ENCODE peak calls at places on chromosome 17, in seven cellular contexts. One of them, this sample, is unnamed. For H3K9me2 and H3K4me1, the result is how much of the 10 kb centered on the place peaks cover.

GRCh38 chr17:8300629-8301242 is 5.5 kb upstream of the SLC25A35 start:
- DNase-seq in MM.1S: peak
- DNase-seq in GM23338: peak
- DNase-seq in PC-3: peak
- DNase-seq in PC-9: peak
- DNase-seq in HCT116: peak
- DNase-seq in GM23248: peak
- DNase-seq in this sample: peak

GRCh38 chr17:8608001-8608400 is 22.5 kb downstream of the MYH10 start:
- DNase-seq in GM23338: no peak
- DNase-seq in MM.1S: no peak
- DNase-seq in PC-9: no peak
- DNase-seq in PC-3: no peak
- DNase-seq in HCT116: no peak
- DNase-seq in GM23248: no peak
- DNase-seq in this sample: no peak

GRCh38 chr17:41061969-41062368 is 2.1 kb upstream of the KRTAP2-3 start:
- DNase-seq in PC-9: no peak
- DNase-seq in GM23248: peak
- DNase-seq in HCT116: no peak
- DNase-seq in MM.1S: no peak
- DNase-seq in GM23338: no peak
- DNase-seq in PC-3: peak
- DNase-seq in this sample: no peak

GRCh38 chr17:78822552-78822951 is 18.1 kb downstream of the USP36 start:
- DNase-seq in GM23338: no peak
- DNase-seq in PC-9: no peak
- DNase-seq in PC-3: no peak
- DNase-seq in MM.1S: no peak
- DNase-seq in GM23248: peak
- DNase-seq in HCT116: no peak
- DNase-seq in this sample: peak

GRCh38 chr17:81253358-81254131 is 14.4 kb downstream of the NDUFAF8 start:
- DNase-seq in GM23248: peak
- DNase-seq in PC-3: peak
- DNase-seq in GM23338: no peak
- DNase-seq in MM.1S: no peak
- DNase-seq in HCT116: no peak
- DNase-seq in PC-9: peak
- DNase-seq in this sample: peak

GRCh38 chr17:4195306-4195705 is 52.3 kb downstream of the CYB5D2 start:
- DNase-seq in GM23338: no peak
- DNase-seq in MM.1S: no peak
- DNase-seq in PC-9: no peak
- DNase-seq in PC-3: no peak
- DNase-seq in HCT116: no peak
- DNase-seq in GM23248: peak
- DNase-seq in this sample: no peak

GRCh38 chr17:78806451-78806850 is 24.4 kb upstream of the CYTH1 start:
- DNase-seq in MM.1S: no peak
- DNase-seq in GM23248: no peak
- DNase-seq in HCT116: no peak
- DNase-seq in GM23338: no peak
- DNase-seq in PC-9: no peak
- DNase-seq in PC-3: peak
- DNase-seq in this sample: no peak

GRCh38 chr17:17812211-17813054 is 24.4 kb downstream of the SREBF1 start:
- DNase-seq in PC-9: peak
- DNase-seq in GM23338: peak
- DNase-seq in PC-3: peak
- DNase-seq in HCT116: no peak
- DNase-seq in MM.1S: peak
- DNase-seq in GM23248: peak
- DNase-seq in this sample: peak

GRCh38 chr17:79125503-79125902 is 50.9 kb downstream of the ENGASE start:
- DNase-seq in GM23338: no peak
- DNase-seq in PC-3: no peak
- DNase-seq in GM23248: no peak
- DNase-seq in HCT116: no peak
- DNase-seq in MM.1S: no peak
- DNase-seq in PC-9: no peak
- DNase-seq in this sample: no peak

GRCh38 chr17:60354223-60354622 is 37.7 kb downstream of the USP32 start:
- DNase-seq in HCT116: no peak
- DNase-seq in GM23248: peak
- DNase-seq in PC-3: peak
- DNase-seq in GM23338: no peak
- DNase-seq in PC-9: no peak
- DNase-seq in MM.1S: no peak
- DNase-seq in this sample: peak

GRCh38 chr17:17254026-17254425 is 17.1 kb upstream of the FLCN start:
- DNase-seq in PC-9: no peak
- DNase-seq in GM23338: no peak
- DNase-seq in MM.1S: no peak
- DNase-seq in HCT116: no peak
- DNase-seq in GM23248: peak
- DNase-seq in PC-3: no peak
- DNase-seq in this sample: no peak

GRCh38 chr17:81184596-81184995 is 18.6 kb upstream of the AATK start:
- DNase-seq in GM23338: peak
- DNase-seq in GM23248: no peak
- DNase-seq in HCT116: no peak
- DNase-seq in PC-3: no peak
- DNase-seq in PC-9: no peak
- DNase-seq in MM.1S: no peak
- DNase-seq in this sample: no peak

GRCh38 chr17:6374271-6374691 is 60.6 kb downstream of the AIPL1 start:
- DNase-seq in PC-9: peak
- DNase-seq in GM23248: no peak
- DNase-seq in HCT116: peak
- DNase-seq in GM23338: peak
- DNase-seq in MM.1S: no peak
- DNase-seq in PC-3: peak
- DNase-seq in this sample: peak

GRCh38 chr17:80103061-80103481 is 1.7 kb downstream of the GAA start:
- DNase-seq in PC-9: no peak
- DNase-seq in GM23338: no peak
- DNase-seq in GM23248: no peak
- DNase-seq in MM.1S: no peak
- DNase-seq in PC-3: no peak
- DNase-seq in HCT116: no peak
- DNase-seq in this sample: no peak

GRCh38 chr17:80892019-80892855 is 99.4 kb upstream of the CHMP6 start:
- DNase-seq in GM23338: no peak
- DNase-seq in MM.1S: no peak
- DNase-seq in PC-3: peak
- DNase-seq in HCT116: peak
- DNase-seq in PC-9: peak
- DNase-seq in GM23248: peak
- DNase-seq in this sample: peak

GRCh38 chr17:39920218-39921210 is 2.1 kb upstream of the GSDMB start:
- DNase-seq in GM23248: no peak
- DNase-seq in PC-3: no peak
- DNase-seq in PC-9: no peak
- DNase-seq in GM23338: peak
- DNase-seq in MM.1S: no peak
- DNase-seq in HCT116: no peak
- DNase-seq in this sample: peak

GRCh38 chr17:51032850-51033249 is 87.8 kb downstream of the SPAG9 start:
- DNase-seq in GM23338: no peak
- DNase-seq in PC-9: no peak
- DNase-seq in MM.1S: no peak
- DNase-seq in PC-3: peak
- DNase-seq in GM23248: peak
- DNase-seq in HCT116: no peak
- DNase-seq in this sample: no peak

GRCh38 chr17:18859256-18859655 is 1.3 kb downstream of the PRPSAP2 start:
- DNase-seq in MM.1S: no peak
- DNase-seq in GM23338: no peak
- DNase-seq in PC-9: no peak
- DNase-seq in GM23248: peak
- DNase-seq in HCT116: no peak
- DNase-seq in PC-3: peak
- DNase-seq in this sample: peak

GRCh38 chr17:54180919-54181318 is 358.2 kb downstream of the KIF2B start:
- DNase-seq in HCT116: no peak
- DNase-seq in GM23338: no peak
- DNase-seq in MM.1S: no peak
- DNase-seq in GM23248: no peak
- DNase-seq in PC-9: no peak
- DNase-seq in PC-3: no peak
- DNase-seq in this sample: no peak

GRCh38 chr17:59838196-59838911 is 54.4 kb downstream of the TUBD1 start:
- DNase-seq in PC-9: no peak
- DNase-seq in HCT116: no peak
- DNase-seq in MM.1S: no peak
- DNase-seq in GM23338: no peak
- DNase-seq in PC-3: peak
- DNase-seq in GM23248: peak
- DNase-seq in this sample: peak

GRCh38 chr17:8016632-8017424 is 14.4 kb downstream of the GUCY2D start:
- DNase-seq in MM.1S: peak
- DNase-seq in PC-9: peak
- DNase-seq in HCT116: no peak
- DNase-seq in GM23338: peak
- DNase-seq in GM23248: peak
- DNase-seq in PC-3: peak
- DNase-seq in this sample: peak

GRCh38 chr17:50686494-50687199 is 21.1 kb downstream of the ANKRD40 start:
- DNase-seq in MM.1S: no peak
- DNase-seq in GM23338: no peak
- DNase-seq in HCT116: peak
- DNase-seq in PC-3: peak
- DNase-seq in GM23248: peak
- DNase-seq in PC-9: peak
- DNase-seq in this sample: peak

DNA sequence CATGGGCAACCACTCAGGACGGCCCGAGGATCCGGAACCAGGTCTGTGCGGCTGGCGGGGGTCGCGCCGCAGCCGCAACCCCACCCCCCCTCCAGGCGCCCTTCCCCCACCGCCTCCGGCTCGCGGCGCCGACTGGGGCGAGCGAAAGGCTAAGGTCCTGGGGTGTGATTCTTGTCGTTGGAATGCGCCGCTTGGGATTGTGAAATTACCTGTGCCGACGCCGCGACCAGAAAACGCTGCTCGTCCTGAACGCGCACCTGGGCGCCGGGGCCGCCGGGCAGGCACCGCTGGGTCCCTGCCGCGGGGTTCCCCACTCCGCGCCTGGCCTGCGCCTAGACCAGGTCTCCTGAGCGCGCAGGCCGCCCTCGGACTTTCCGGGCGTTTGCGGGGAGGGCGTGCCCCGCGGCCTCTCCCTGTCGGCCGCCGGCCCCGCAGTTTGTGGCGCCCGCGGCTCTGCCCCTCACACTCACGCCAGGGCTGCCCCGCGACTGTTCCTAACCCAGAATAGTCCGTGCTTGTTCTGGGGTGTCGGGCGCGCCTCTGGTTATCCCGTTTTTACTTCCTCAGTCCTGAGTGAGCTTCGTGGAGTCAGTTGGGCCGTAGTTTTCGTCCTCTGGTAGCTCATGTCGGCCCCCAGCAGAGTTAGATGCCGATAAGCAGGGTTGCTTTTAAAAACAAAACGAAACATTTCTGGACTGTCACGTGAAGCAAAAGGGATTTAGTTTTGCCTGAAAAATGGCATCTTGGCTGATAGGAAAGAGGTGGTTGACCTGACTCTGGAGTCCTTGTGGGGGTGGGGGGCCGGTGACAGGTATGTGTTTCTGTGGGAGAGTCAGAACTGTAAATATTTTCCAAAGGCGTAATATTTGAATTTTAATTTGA is 147.3 kb downstream of the SPECC1 start:
- DNase-seq in GM23338: peak
- DNase-seq in PC-3: peak
- DNase-seq in GM23248: peak
- DNase-seq in MM.1S: peak
- DNase-seq in HCT116: peak
- DNase-seq in PC-9: peak
- DNase-seq in this sample: peak
- TF ChIP-seq EZH2 in GM23338: no peak
- TF ChIP-seq EZH2 in PC-3: no peak
- TF ChIP-seq EZH2 in GM23248: peak
- TF ChIP-seq EZH2 in MM.1S: no peak
- TF ChIP-seq EZH2 in HCT116: no peak
- TF ChIP-seq EZH2 in PC-9: no peak
- TF ChIP-seq EZH2 in this sample: no peak

GRCh38 chr17:58416396-58416795 is 938 bp downstream of the RNF43 start:
- DNase-seq in PC-3: no peak
- DNase-seq in HCT116: no peak
- DNase-seq in MM.1S: no peak
- DNase-seq in GM23338: no peak
- DNase-seq in PC-9: no peak
- DNase-seq in GM23248: no peak
- DNase-seq in this sample: no peak

GRCh38 chr17:58416937-58417299 is 416 bp downstream of the RNF43 start:
- DNase-seq in MM.1S: no peak
- DNase-seq in GM23248: no peak
- DNase-seq in GM23338: peak
- DNase-seq in PC-9: no peak
- DNase-seq in PC-3: no peak
- DNase-seq in HCT116: no peak
- DNase-seq in this sample: no peak

GRCh38 chr17:58420841-58421240 is 3.5 kb upstream of the RNF43 start:
- DNase-seq in GM23248: no peak
- DNase-seq in PC-9: no peak
- DNase-seq in HCT116: no peak
- DNase-seq in PC-3: no peak
- DNase-seq in MM.1S: no peak
- DNase-seq in GM23338: no peak
- DNase-seq in this sample: no peak

GRCh38 chr17:58417300-58418092 is at the start of gene RNF43:
- DNase-seq in HCT116: peak
- DNase-seq in MM.1S: peak
- DNase-seq in PC-9: peak
- DNase-seq in GM23338: peak
- DNase-seq in PC-3: peak
- DNase-seq in GM23248: peak
- DNase-seq in this sample: peak

GRCh38 chr17:58421711-58422110 is 4.4 kb upstream of the RNF43 start:
- DNase-seq in PC-9: no peak
- DNase-seq in HCT116: no peak
- DNase-seq in GM23248: no peak
- DNase-seq in GM23338: peak
- DNase-seq in PC-3: no peak
- DNase-seq in MM.1S: no peak
- DNase-seq in this sample: no peak
- H3K9me2 ChIP-seq in PC-9: under half
- H3K9me2 ChIP-seq in HCT116: under half
- H3K9me2 ChIP-seq in GM23248: under half
- H3K9me2 ChIP-seq in GM23338: under half
- H3K9me2 ChIP-seq in PC-3: under half
- H3K9me2 ChIP-seq in MM.1S: under half
- H3K9me2 ChIP-seq in this sample: under half

GRCh38 chr17:76497699-76497978 is 3.6 kb downstream of the RHBDF2 start:
- DNase-seq in MM.1S: no peak
- DNase-seq in GM23338: no peak
- DNase-seq in GM23248: no peak
- DNase-seq in PC-3: no peak
- DNase-seq in HCT116: no peak
- DNase-seq in PC-9: no peak
- DNase-seq in this sample: no peak
- H3K4me1 ChIP-seq in MM.1S: half or more
- H3K4me1 ChIP-seq in GM23338: under half
- H3K4me1 ChIP-seq in GM23248: under half
- H3K4me1 ChIP-seq in PC-3: under half
- H3K4me1 ChIP-seq in HCT116: under half
- H3K4me1 ChIP-seq in PC-9: under half
- H3K4me1 ChIP-seq in this sample: under half

GRCh38 chr17:74020522-74020921 is 183.0 kb upstream of the RPL38 start:
- DNase-seq in GM23338: no peak
- DNase-seq in HCT116: no peak
- DNase-seq in PC-3: no peak
- DNase-seq in MM.1S: no peak
- DNase-seq in GM23248: no peak
- DNase-seq in PC-9: no peak
- DNase-seq in this sample: no peak
- TF ChIP-seq EZH2 in GM23338: no peak
- TF ChIP-seq EZH2 in HCT116: no peak
- TF ChIP-seq EZH2 in PC-3: no peak
- TF ChIP-seq EZH2 in MM.1S: no peak
- TF ChIP-seq EZH2 in GM23248: no peak
- TF ChIP-seq EZH2 in PC-9: no peak
- TF ChIP-seq EZH2 in this sample: no peak